ENCODE peak calls at places on chromosome 10, in nine cellular contexts. C is adrenal gland, R is mesendoderm, P is PC-9, X is psoas muscle, D is mammary epithelial cell, T is GM23248, I is RWPE2, W is spleen. H is an unnamed sample. For H3K27me3 and H3K4me1, the result is how much of the 10 kb centered on the place peaks cover.

GRCh38 chr10:32271617-32272016 is 75.3 kb downstream of the EPC1 start:
- DNase-seq in W (no peak), T (peak), X (no peak), R (no peak), P (no peak), I (no peak), C (no peak), D (peak), H (no peak)

GRCh38 chr10:60186315-60187071 is 203.2 kb downstream of the ANK3 start:
- DNase-seq in T (peak), X (no peak), R (no peak), I (no peak), D (no peak), C (no peak), P (no peak), W (no peak), H (peak)

GRCh38 chr10:126910798-126911197 is 5.6 kb downstream of the DOCK1 start:
- DNase-seq in T (peak), C (no peak), I (no peak), X (no peak), D (no peak), W (no peak), R (no peak), P (no peak), H (no peak)

GRCh38 chr10:122342293-122343134 is 32.0 kb upstream of the PLEKHA1 start:
- DNase-seq in I (no peak), X (no peak), W (no peak), D (peak), T (peak), P (peak), C (peak), R (peak), H (peak)

GRCh38 chr10:76647276-76647675 is 990.3 kb downstream of the KCNMA1 start:
- DNase-seq in P (no peak), D (no peak), R (no peak), I (no peak), W (no peak), C (no peak), T (peak), X (no peak), H (no peak)

GRCh38 chr10:124447741-124448466 is 1.9 kb downstream of the NKX1-2 start:
- DNase-seq in T (peak), D (no peak), R (peak), P (no peak), W (no peak), I (no peak), C (no peak), X (no peak), H (peak)

GRCh38 chr10:17196045-17196444 is 5.4 kb downstream of the TRDMT1 start:
- DNase-seq in I (no peak), P (no peak), X (no peak), D (no peak), C (no peak), R (no peak), T (peak), W (no peak), H (no peak)

GRCh38 chr10:123614888-123615287 is 51.3 kb upstream of the GPR26 start:
- DNase-seq in X (peak), T (peak), D (peak), P (peak), C (peak), W (no peak), R (peak), I (no peak), H (peak)

GRCh38 chr10:33032354-33033254 is 74.6 kb upstream of the ITGB1 start:
- DNase-seq in R (no peak), X (no peak), I (no peak), T (peak), P (no peak), C (no peak), D (peak), W (no peak), H (no peak)

GRCh38 chr10:33883881-33884280 is 549.4 kb upstream of the NRP1 start:
- DNase-seq in D (no peak), P (no peak), T (no peak), I (no peak), C (no peak), X (no peak), R (no peak), W (no peak), H (no peak)

GRCh38 chr10:20508921-20509320 is 388.2 kb downstream of the NEBL start:
- DNase-seq in P (no peak), T (no peak), I (no peak), R (no peak), W (no peak), D (no peak), X (no peak), C (no peak), H (no peak)

GRCh38 chr10:97153276-97153850 is 32.4 kb downstream of the SLIT1 start:
- DNase-seq in R (no peak), C (no peak), P (no peak), W (peak), T (no peak), D (no peak), X (no peak), I (no peak), H (no peak)

GRCh38 chr10:83075395-83076072 is 1063.8 kb upstream of the GHITM start:
- DNase-seq in R (no peak), I (no peak), X (no peak), W (no peak), D (no peak), C (no peak), T (no peak), P (no peak), H (no peak)

GRCh38 chr10:79386637-79387465 is 39.6 kb downstream of the PPIF start:
- DNase-seq in T (no peak), D (no peak), X (no peak), R (no peak), C (peak), P (no peak), I (peak), W (peak), H (no peak)

GRCh38 chr10:99619090-99619800 is 994 bp downstream of the SLC25A28 start:
- DNase-seq in X (no peak), I (no peak), R (no peak), T (peak), W (no peak), C (no peak), P (no peak), D (peak), H (no peak)

GRCh38 chr10:90923111-90923731 is 2.3 kb upstream of the ANKRD1 start:
- DNase-seq in I (no peak), X (no peak), D (no peak), P (no peak), W (no peak), C (no peak), R (no peak), T (no peak), H (no peak)

GRCh38 chr10:96130326-96130758 is 245 bp downstream of the ZNF518A start:
- DNase-seq in D (no peak), T (peak), W (peak), C (peak), R (peak), I (peak), X (peak), P (peak), H (peak)

GRCh38 chr10:17257466-17258321 is 29.7 kb downstream of the VIM start:
- DNase-seq in R (peak), I (no peak), P (peak), W (no peak), C (peak), D (peak), X (no peak), T (peak), H (peak)

GRCh38 chr10:70743430-70743788 is 41.8 kb downstream of the TBATA start:
- DNase-seq in C (no peak), T (no peak), W (peak), X (no peak), D (no peak), I (no peak), R (no peak), P (no peak), H (no peak)

GRCh38 chr10:17425584-17426262 is 28.7 kb downstream of the ST8SIA6 start:
- DNase-seq in C (peak), R (no peak), I (no peak), W (peak), D (no peak), P (no peak), X (no peak), T (no peak), H (no peak)

GRCh38 chr10:80276335-80276734 is 13.1 kb downstream of the MAT1A start:
- DNase-seq in C (no peak), T (no peak), R (no peak), D (no peak), P (no peak), I (no peak), W (no peak), X (no peak), H (no peak)

GRCh38 chr10:27794157-27794556 is 48.5 kb upstream of the MKX start:
- DNase-seq in I (no peak), X (no peak), D (no peak), R (peak), T (peak), C (no peak), P (no peak), W (no peak), H (no peak)

GRCh38 chr10:79019961-79020491 is 48.7 kb upstream of the ZMIZ1 start:
- DNase-seq in W (peak), P (no peak), R (peak), C (peak), I (peak), X (peak), D (peak), T (peak), H (no peak)

GRCh38 chr10:73785721-73786511 is 510 bp downstream of the ZSWIM8 start:
- DNase-seq in I (no peak), T (peak), X (peak), D (peak), C (peak), R (peak), P (peak), W (peak), H (peak)

GRCh38 chr10:47024399-47025252 is 113.4 kb downstream of the PTPN20 start:
- DNase-seq in T (peak), I (no peak), W (peak), C (peak), P (peak), R (peak), X (peak), D (peak), H (peak)

GRCh38 chr10:78300526-78300925 is 266.9 kb downstream of the RPS24 start:
- DNase-seq in X (no peak), R (no peak), P (no peak), D (no peak), T (no peak), I (no peak), W (peak), C (no peak), H (no peak)

GRCh38 chr10:53619678-53620077 is 847.1 kb upstream of the MBL2 start:
- DNase-seq in R (no peak), D (peak), P (peak), X (no peak), T (no peak), I (peak), C (no peak), W (no peak), H (no peak)

GRCh38 chr10:95346715-95347401 is 56.1 kb upstream of the PDLIM1 start:
- DNase-seq in W (no peak), C (no peak), T (peak), X (no peak), D (no peak), R (peak), I (no peak), P (no peak), H (no peak)

GRCh38 chr10:71001470-71001869 is 113.1 kb upstream of the PCBD1 start:
- DNase-seq in W (no peak), X (no peak), C (no peak), I (no peak), R (no peak), D (peak), T (peak), P (peak), H (no peak)

GRCh38 chr10:124711145-124711544 is 33.0 kb downstream of the FAM53B start:
- DNase-seq in I (no peak), W (no peak), D (no peak), P (no peak), X (no peak), C (no peak), R (no peak), T (no peak), H (no peak)

GRCh38 chr10:86389441-86390193 is 23.0 kb upstream of the GRID1 start:
- DNase-seq in T (peak), P (peak), W (no peak), I (no peak), C (peak), X (peak), D (no peak), R (peak), H (peak)
- H3K27me3 ChIP-seq in T (half or more), P (under half), W (half or more), I (under half), C (under half), X (under half), D (under half), R (under half), H (under half)

DNA sequence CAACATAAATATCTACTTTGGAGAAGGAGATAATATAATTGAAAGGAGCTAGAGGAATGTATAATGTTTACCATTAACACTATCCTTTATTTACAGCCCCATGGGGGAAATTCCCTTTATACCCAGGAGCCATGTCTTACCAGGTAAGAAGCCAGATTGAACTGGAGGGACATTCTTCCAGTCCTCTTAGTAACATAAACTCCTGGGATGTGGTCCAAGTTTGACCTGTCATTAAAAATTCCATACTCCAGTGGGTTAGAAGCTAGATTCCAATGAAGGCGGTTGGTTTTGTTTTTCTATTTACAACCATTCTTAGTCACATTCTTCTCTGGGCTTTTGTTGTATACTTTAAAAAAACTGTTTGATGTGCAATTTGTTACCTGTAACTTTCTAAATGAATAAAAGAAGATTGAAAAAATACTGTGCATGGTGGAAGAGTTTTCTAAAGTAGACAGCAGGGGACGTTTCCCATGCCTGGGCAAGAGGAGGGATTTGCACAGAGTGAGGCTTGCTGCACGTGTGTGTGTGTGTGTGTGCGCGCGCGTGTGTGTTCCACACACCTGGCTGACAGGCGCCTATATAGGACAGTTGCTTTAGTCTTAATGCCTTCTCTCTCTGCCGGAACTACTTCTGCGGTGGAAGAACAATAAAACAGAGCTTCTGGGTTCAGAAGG is 2.0 kb downstream of the PLCE1 start:
- DNase-seq in R (no peak), D (peak), C (no peak), P (peak), W (no peak), X (no peak), T (peak), I (no peak), H (no peak)
- H3K4me1 ChIP-seq in R (under half), D (under half), C (under half), P (half or more), W (under half), X (under half), T (under half), I (under half), H (under half)

DNA sequence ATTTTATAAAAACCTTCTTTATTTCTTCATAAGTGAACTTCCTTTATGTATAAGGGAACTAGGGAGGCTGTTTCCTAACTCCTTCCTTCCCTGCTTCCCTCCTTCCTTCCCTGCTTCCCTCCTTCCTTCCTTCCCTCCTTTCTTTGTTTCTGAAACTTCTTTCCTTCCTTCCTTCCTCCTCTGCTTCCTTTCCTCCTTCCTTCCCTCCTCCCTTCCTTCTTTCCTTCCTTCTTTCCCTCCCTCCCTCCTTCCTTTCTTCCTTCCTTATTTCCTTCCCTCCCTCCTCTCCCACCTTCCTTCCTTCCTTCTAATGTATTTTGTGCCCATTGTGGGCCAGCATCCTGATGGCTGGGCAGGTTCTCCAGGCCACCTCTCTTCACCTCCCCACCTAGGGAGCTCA is 26.8 kb upstream of the UCN3 start:
- DNase-seq in R (no peak), D (no peak), P (no peak), W (no peak), X (no peak), C (no peak), T (no peak), I (no peak), H (no peak)
- H3K27me3 ChIP-seq in R (under half), D (under half), P (under half), W (under half), X (under half), C (under half), T (under half), I (under half), H (under half)

GRCh38 chr10:1573334-1573969 is 163.9 kb downstream of the ADARB2 start:
- DNase-seq in I (peak), C (no peak), X (no peak), D (no peak), W (peak), R (no peak), T (no peak), P (no peak), H (no peak)
- H3K4me1 ChIP-seq in I (under half), C (under half), X (under half), D (under half), W (under half), R (under half), T (under half), P (under half), H (under half)

GRCh38 chr10:110174201-110174600 is 33.2 kb upstream of the MXI1 start:
- DNase-seq in C (no peak), X (no peak), I (no peak), T (no peak), D (no peak), R (no peak), W (no peak), P (no peak), H (no peak)
- H3K27me3 ChIP-seq in C (under half), X (under half), I (under half), T (under half), D (under half), R (under half), W (under half), P (under half), H (under half)

GRCh38 chr10:112552593-112553110 is 105.6 kb downstream of the VTI1A start:
- DNase-seq in T (no peak), I (no peak), X (no peak), D (no peak), P (no peak), C (no peak), W (no peak), R (no peak), H (no peak)

GRCh38 chr10:112554263-112554662 is 107.2 kb downstream of the VTI1A start:
- DNase-seq in I (no peak), T (no peak), P (no peak), C (no peak), R (no peak), W (no peak), D (no peak), X (no peak), H (no peak)

GRCh38 chr10:112546474-112546873 is 99.5 kb downstream of the VTI1A start:
- DNase-seq in C (no peak), D (no peak), I (no peak), T (no peak), W (no peak), X (no peak), R (no peak), P (no peak), H (no peak)

GRCh38 chr10:112553315-112553714 is 106.3 kb downstream of the VTI1A start:
- DNase-seq in R (no peak), D (no peak), X (no peak), P (no peak), I (no peak), T (no peak), C (no peak), W (no peak), H (no peak)

DNA sequence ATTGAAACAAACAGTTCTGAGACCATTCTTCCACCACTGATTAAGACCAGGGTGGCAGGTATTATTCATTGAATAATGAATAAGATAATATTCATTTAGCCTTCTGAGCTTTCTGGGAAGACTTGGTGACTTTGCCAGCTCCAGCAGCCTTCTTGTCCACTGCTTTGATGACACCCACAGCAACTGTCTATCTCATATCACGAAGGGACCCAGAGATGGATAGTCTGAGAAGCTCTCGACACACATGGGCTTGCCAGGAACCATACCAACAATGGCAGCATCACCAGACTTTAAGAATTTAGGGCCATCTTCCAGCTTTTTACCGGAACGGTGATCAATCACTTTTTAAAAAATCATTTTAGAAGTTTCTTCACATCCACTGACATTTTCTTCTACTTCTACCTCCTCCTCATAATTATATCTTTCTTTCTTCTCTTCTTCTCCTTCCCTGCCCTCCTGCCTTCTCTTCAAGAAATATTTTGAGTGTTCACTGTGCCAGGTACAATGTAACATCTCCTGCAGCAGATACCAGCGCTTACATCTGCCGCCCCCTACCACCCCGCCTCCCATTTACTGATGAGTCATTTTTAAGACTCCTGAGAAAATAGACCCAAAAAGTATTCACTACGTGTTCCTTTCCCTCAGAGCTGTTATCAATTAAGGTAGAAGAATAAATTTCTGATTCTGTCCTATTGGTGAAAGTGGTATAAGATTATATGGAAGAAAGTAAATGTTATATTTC is 101.7 kb downstream of the VTI1A start:
- DNase-seq in X (no peak), D (no peak), P (no peak), R (no peak), T (no peak), W (no peak), C (no peak), I (no peak), H (no peak)
- H3K4me1 ChIP-seq in X (under half), D (under half), P (under half), R (under half), T (under half), W (under half), C (under half), I (under half), H (under half)

DNA sequence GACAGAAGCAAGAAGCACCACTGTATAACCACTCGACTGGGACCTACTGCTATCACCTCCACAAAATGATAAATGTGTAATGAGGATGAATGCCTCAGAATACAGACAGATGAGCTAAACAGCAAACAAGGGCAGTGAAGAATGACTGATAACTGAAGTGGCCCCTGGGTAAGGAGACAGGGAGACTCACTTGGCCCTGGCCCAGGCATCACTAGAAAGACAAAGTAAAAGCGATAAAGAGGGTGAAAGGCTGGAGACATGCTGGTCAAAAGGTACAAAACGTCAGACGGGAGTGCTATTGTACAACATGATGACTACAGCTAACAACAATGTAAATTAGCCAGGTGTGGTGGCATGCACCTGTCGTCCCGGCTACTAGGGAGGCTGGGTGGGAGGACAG is 27.8 kb upstream of the APBB1IP start:
- DNase-seq in R (no peak), P (no peak), D (no peak), X (no peak), T (no peak), W (no peak), C (no peak), I (no peak), H (no peak)
- H3K27me3 ChIP-seq in R (under half), P (under half), D (under half), X (under half), T (under half), W (under half), C (under half), I (under half), H (under half)

GRCh38 chr10:98326621-98327027 is 58.6 kb upstream of the LOXL4 start:
- DNase-seq in C (no peak), X (no peak), W (no peak), T (no peak), P (no peak), D (no peak), I (no peak), R (no peak), H (no peak)
- H3K4me1 ChIP-seq in C (under half), X (under half), W (under half), T (under half), P (under half), D (under half), I (under half), R (under half), H (under half)

GRCh38 chr10:26222563-26222962 is 6.0 kb downstream of the GAD2 start:
- DNase-seq in I (no peak), P (no peak), T (no peak), C (no peak), R (peak), W (no peak), D (no peak), X (no peak), H (no peak)
- H3K27me3 ChIP-seq in I (half or more), P (under half), T (under half), C (under half), R (under half), W (half or more), D (under half), X (under half), H (under half)